ENCODE peak calls at places on chromosomes 7 and 10, in ten cellular contexts. V is PC-9; K is WERI-Rb-1; H is GM23338; E is Panc1; L is left ventricle myocardium inferior; Z is RWPE2; O is effector memory CD4-positive, alpha-beta T cell; S is CD4-positive, alpha-beta T cell; P is transverse colon. Q is an unnamed sample.

GRCh38 chr10:86647773-86648705 is 6.3 kb upstream of the OPN4 start:
- DNase-seq in V (peak; percentile 81), K (no peak), H (no peak), E (no peak), L (no peak), Z (no peak), O (no peak), S (no peak), P (no peak), Q (no peak)

GRCh38 chr7:91512958-91513357 is 248.7 kb downstream of the FZD1 start:
- DNase-seq in V (peak; percentile 39), K (no peak), H (no peak), E (no peak), L (no peak), Z (no peak), O (no peak), S (no peak), P (no peak), Q (no peak)

GRCh38 chr7:139286144-139286543 is 55.0 kb upstream of the FMC1 start:
- DNase-seq in V (no peak), K (no peak), H (no peak), E (no peak), L (no peak), Z (no peak), O (no peak), S (no peak), P (no peak), Q (no peak)

GRCh38 chr7:22574756-22575517 is 74.9 kb upstream of the STEAP1B start:
- DNase-seq in V (peak; percentile 62), K (no peak), H (no peak), E (no peak), L (no peak), Z (no peak), O (no peak), S (no peak), P (no peak), Q (no peak)

GRCh38 chr10:509361-510102 is 179.9 kb downstream of the DIP2C start:
- DNase-seq in V (no peak), K (no peak), H (no peak), E (no peak), L (no peak), Z (no peak), O (no peak), S (no peak), P (no peak), Q (no peak)

GRCh38 chr10:93912443-93912842 is 18.7 kb downstream of the SLC35G1 start:
- DNase-seq in V (no peak), K (no peak), H (no peak), E (no peak), L (no peak), Z (no peak), O (no peak), S (no peak), P (no peak), Q (no peak)

GRCh38 chr10:1454428-1454827 is 282.9 kb downstream of the ADARB2 start:
- DNase-seq in V (no peak), K (no peak), H (no peak), E (no peak), L (no peak), Z (no peak), O (no peak), S (no peak), P (no peak), Q (no peak)

GRCh38 chr7:29865526-29865925 is 59.2 kb downstream of the WIPF3 start:
- DNase-seq in V (no peak), K (no peak), H (no peak), E (no peak), L (no peak), Z (no peak), O (no peak), S (no peak), P (no peak), Q (no peak)

GRCh38 chr7:132125096-132125495 is 451.2 kb downstream of the PLXNA4 start:
- DNase-seq in V (no peak), K (no peak), H (no peak), E (no peak), L (no peak), Z (no peak), O (no peak), S (no peak), P (no peak), Q (no peak)

GRCh38 chr7:36777062-36777461 is 52.8 kb upstream of the AOAH start:
- DNase-seq in V (no peak), K (no peak), H (no peak), E (no peak), L (no peak), Z (no peak), O (peak; percentile 45), S (peak; percentile 37), P (peak; percentile 11), Q (peak; percentile 72)

GRCh38 chr10:101986277-101986971 is 69.5 kb downstream of the ARMH3 start:
- DNase-seq in V (no peak), K (no peak), H (no peak), E (no peak), L (peak; percentile 23), Z (no peak), O (no peak), S (no peak), P (peak; percentile 23), Q (no peak)

GRCh38 chr7:84372155-84372621 is 177.6 kb upstream of the SEMA3A start:
- DNase-seq in V (no peak), K (peak; percentile 11), H (no peak), E (no peak), L (no peak), Z (peak; percentile 48), O (no peak), S (no peak), P (no peak), Q (no peak)
- H3K27ac ChIP-seq in V (no peak overlapping the region), K (no peak overlapping the region), H (no peak overlapping the region), E (no peak overlapping the region), L (no peak overlapping the region), Z (peak overlapping the region; percentile 75), O (no peak overlapping the region), S (no peak overlapping the region), P (no peak overlapping the region), Q (no peak overlapping the region)

DNA sequence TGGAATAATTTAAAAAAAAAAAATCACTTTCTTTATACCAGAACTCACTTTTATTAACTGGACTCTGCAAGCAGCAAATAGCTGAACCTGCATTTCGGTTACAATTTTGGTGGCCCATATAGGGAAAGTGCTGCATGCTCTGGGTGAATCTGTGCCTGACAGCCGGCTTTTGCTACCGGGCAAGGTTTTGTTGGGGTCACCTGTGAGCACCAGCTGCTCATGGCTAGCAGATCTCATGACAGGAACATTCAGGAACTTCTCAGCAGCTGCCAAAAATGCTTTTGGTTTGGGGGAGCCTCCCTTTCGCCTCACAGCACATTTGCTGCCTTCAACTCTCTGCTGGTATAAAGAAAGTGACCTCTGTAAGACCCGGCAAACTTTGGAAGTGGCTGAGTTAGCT is 13.2 kb upstream of the CREB3L2 start:
- DNase-seq in V (no peak), K (no peak), H (no peak), E (no peak), L (no peak), Z (no peak), O (no peak), S (no peak), P (peak; percentile 20), Q (no peak)
- H3K27ac ChIP-seq in V (no peak overlapping the region), K (no peak overlapping the region), H (no peak overlapping the region), E (no peak overlapping the region), L (no peak overlapping the region), Z (no peak overlapping the region), O (no peak overlapping the region), S (no peak overlapping the region), P (no peak overlapping the region), Q (no peak overlapping the region)

DNA sequence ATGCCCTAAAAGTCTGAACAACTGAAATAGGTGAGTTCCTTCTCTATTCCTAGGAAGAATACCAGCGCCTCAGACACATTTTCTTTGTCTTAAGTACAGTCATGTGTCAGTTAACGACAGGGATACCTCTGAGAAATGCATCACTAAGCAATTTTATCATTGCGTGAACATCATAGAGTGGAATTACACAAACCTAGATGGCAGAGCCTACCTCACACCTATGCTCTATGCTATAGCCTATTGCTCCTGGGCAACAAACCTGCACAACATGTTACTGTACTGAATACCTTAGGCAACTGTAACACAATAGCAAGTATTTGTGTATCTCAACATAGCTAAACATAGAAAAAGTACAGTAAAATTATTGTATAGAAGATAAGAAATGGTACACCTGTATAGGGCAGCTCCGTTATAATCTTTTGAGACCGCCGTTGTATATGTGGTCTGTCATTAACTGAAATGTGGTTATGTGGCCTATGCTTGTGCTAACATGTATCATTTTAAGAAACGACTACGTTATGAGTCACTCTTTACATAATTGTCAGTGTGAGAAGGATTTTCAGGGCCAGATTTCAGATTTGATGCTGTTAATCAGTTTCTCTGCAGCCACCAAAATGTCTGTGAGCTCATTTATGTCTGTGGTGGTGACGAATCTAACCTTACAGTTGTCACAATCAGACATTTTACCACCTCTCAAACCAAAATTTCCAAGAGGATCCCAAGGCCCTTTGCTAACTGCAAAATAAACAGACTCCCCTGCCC is 66.1 kb upstream of the STK17A start:
- DNase-seq in V (no peak), K (no peak), H (no peak), E (no peak), L (no peak), Z (no peak), O (no peak), S (no peak), P (no peak), Q (no peak)
- H3K27ac ChIP-seq in V (no peak overlapping the region), K (no peak overlapping the region), H (no peak overlapping the region), E (no peak overlapping the region), L (no peak overlapping the region), Z (peak overlapping the region; percentile 35), O (no peak overlapping the region), S (no peak overlapping the region), P (no peak overlapping the region), Q (no peak overlapping the region)

GRCh38 chr10:5589071-5589962 is 64.6 kb downstream of the CALML3 start:
- DNase-seq in V (peak; percentile 82), K (no peak), H (no peak), E (no peak), L (no peak), Z (no peak), O (no peak), S (no peak), P (peak; percentile 37), Q (no peak)
- H3K27ac ChIP-seq in V (peak overlapping the region; percentile 99), K (no peak overlapping the region), H (no peak overlapping the region), E (no peak overlapping the region), L (no peak overlapping the region), Z (peak overlapping the region; percentile 61), O (no peak overlapping the region), S (no peak overlapping the region), P (no peak overlapping the region), Q (no peak overlapping the region)

DNA sequence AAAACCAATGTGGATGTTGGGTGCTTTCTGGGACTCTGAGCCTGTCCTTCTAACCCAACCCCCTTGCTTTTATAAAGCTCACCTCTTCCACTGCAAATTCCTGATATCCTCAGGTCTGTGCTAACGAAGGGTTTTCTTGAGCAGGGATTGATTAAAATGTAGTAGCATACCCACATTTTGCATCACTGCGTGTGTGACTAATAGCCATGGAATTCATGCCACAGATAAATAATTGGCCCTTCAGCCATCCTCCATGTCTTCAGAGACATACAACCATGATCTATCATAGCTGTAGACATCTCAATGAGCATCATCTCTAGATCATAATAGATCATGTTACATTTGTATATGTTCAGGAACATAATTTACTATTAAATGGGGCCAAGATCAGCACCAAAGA is 990.3 kb downstream of the KCNMA1 start:
- DNase-seq in V (no peak), K (no peak), H (no peak), E (no peak), L (no peak), Z (no peak), O (no peak), S (no peak), P (no peak), Q (no peak)
- H3K27ac ChIP-seq in V (no peak overlapping the region), K (no peak overlapping the region), H (no peak overlapping the region), E (no peak overlapping the region), L (no peak overlapping the region), Z (no peak overlapping the region), O (no peak overlapping the region), S (no peak overlapping the region), P (no peak overlapping the region), Q (no peak overlapping the region)

GRCh38 chr10:12479924-12480323 is 130.6 kb downstream of the CAMK1D start:
- DNase-seq in V (no peak), K (no peak), H (no peak), E (no peak), L (no peak), Z (no peak), O (no peak), S (no peak), P (no peak), Q (no peak)
- H3K27ac ChIP-seq in V (no peak overlapping the region), K (no peak overlapping the region), H (no peak overlapping the region), E (no peak overlapping the region), L (no peak overlapping the region), Z (no peak overlapping the region), O (no peak overlapping the region), S (no peak overlapping the region), P (no peak overlapping the region), Q (no peak overlapping the region)

Q was measured in CD8-positive, alpha-beta memory T cell.